ENCODE peak calls at places on chromosomes 5 and 9, in ten cellular contexts. I, R, H, L, Y, E, U, T, D and N are unnamed samples.

GRCh38 chr9:16363073-16363781 is 507.2 kb downstream of the BNC2 start:
- DNase-seq in T (no peak), I (no peak), R (no peak), L (no peak), U (no peak), Y (no peak), E (no peak), D (no peak), H (no peak), N (no peak)

GRCh38 chr9:83554278-83554677 is 16.1 kb upstream of the FRMD3 start:
- DNase-seq in T (no peak), L (peak), H (no peak), I (no peak), D (peak), E (no peak), Y (no peak), U (no peak), R (no peak), N (peak)

GRCh38 chr5:149887622-149888183 is 56.9 kb downstream of the PDE6A start:
- DNase-seq in L (peak), Y (no peak), T (no peak), U (peak), H (peak), E (no peak), R (no peak), I (no peak), D (no peak), N (no peak)

GRCh38 chr5:97101189-97101910 is 41.1 kb downstream of the LIX1 start:
- DNase-seq in Y (no peak), D (no peak), R (no peak), U (no peak), T (no peak), H (peak), E (no peak), L (no peak), I (no peak), N (no peak)

GRCh38 chr9:76341616-76342015 is 52.6 kb downstream of the RFK start:
- DNase-seq in Y (no peak), T (no peak), D (no peak), R (no peak), U (no peak), E (no peak), H (no peak), I (no peak), L (no peak), N (no peak)

GRCh38 chr5:95861858-95862561 is 39.5 kb upstream of the GLRX start:
- DNase-seq in Y (no peak), I (peak), L (no peak), U (peak), D (no peak), E (no peak), H (peak), T (no peak), R (no peak), N (no peak)

GRCh38 chr9:73155389-73155788 is 3.7 kb downstream of the ANXA1 start:
- DNase-seq in T (no peak), I (peak), L (no peak), E (no peak), D (no peak), R (no peak), U (no peak), Y (no peak), H (no peak), N (no peak)

GRCh38 chr5:149878371-149878770 is 66.2 kb downstream of the PDE6A start:
- DNase-seq in E (no peak), T (no peak), Y (no peak), I (peak), D (no peak), H (no peak), R (no peak), U (no peak), L (no peak), N (no peak)

GRCh38 chr5:7529880-7530279 is 133.9 kb downstream of the ADCY2 start:
- DNase-seq in R (no peak), U (no peak), E (no peak), L (no peak), H (no peak), I (no peak), D (no peak), T (no peak), Y (no peak), N (no peak)

GRCh38 chr9:93509084-93509483 is 55.7 kb upstream of the FAM120AOS start:
- DNase-seq in I (no peak), H (no peak), R (no peak), U (no peak), L (no peak), E (no peak), D (no peak), T (peak), Y (no peak), N (no peak)

GRCh38 chr9:14057347-14058077 is 256.4 kb downstream of the NFIB start:
- DNase-seq in Y (no peak), U (no peak), H (no peak), T (peak), L (no peak), I (no peak), D (no peak), E (no peak), R (no peak), N (no peak)

GRCh38 chr9:15851766-15852165 is 298.9 kb downstream of the CCDC171 start:
- DNase-seq in H (no peak), U (no peak), T (no peak), I (no peak), Y (no peak), L (no peak), D (no peak), E (no peak), R (no peak), N (no peak)

GRCh38 chr9:108582716-108583115 is 273.1 kb downstream of the ACTL7B start:
- DNase-seq in U (no peak), I (no peak), Y (no peak), R (no peak), T (no peak), D (no peak), H (no peak), E (no peak), L (no peak), N (no peak)

GRCh38 chr5:176597417-176598389 is 12.3 kb downstream of the GPRIN1 start:
- DNase-seq in T (no peak), H (no peak), U (no peak), I (no peak), D (no peak), L (no peak), E (no peak), Y (no peak), R (peak), N (no peak)
- H3K4me3 ChIP-seq in T (no peak), H (no peak), U (no peak), I (no peak), D (peak), L (no peak), E (no peak), Y (no peak), R (no peak), N (peak)

GRCh38 chr5:55540525-55540924 is 5.8 kb upstream of the PLPP1 start:
- DNase-seq in R (no peak), T (no peak), H (no peak), I (no peak), E (no peak), D (no peak), L (no peak), Y (peak), U (no peak), N (no peak)
- H3K4me3 ChIP-seq in R (no peak), T (no peak), H (no peak), I (no peak), E (no peak), D (no peak), L (no peak), Y (peak), U (no peak), N (no peak)

GRCh38 chr5:88732181-88732633 is 150.8 kb downstream of the MEF2C start:
- DNase-seq in E (peak), D (peak), T (no peak), L (no peak), U (peak), I (no peak), H (peak), Y (peak), R (peak), N (peak)

GRCh38 chr5:88734983-88735382 is 148.0 kb downstream of the MEF2C start:
- DNase-seq in Y (peak), R (no peak), L (no peak), U (no peak), D (no peak), H (no peak), I (no peak), T (no peak), E (no peak), N (no peak)

GRCh38 chr5:88736494-88736893 is 146.5 kb downstream of the MEF2C start:
- DNase-seq in E (peak), H (no peak), D (no peak), L (no peak), T (no peak), Y (no peak), I (no peak), R (no peak), U (no peak), N (no peak)

GRCh38 chr5:88732862-88733261 is 150.1 kb downstream of the MEF2C start:
- DNase-seq in I (no peak), H (no peak), T (no peak), L (no peak), Y (no peak), R (no peak), U (no peak), D (no peak), E (no peak), N (no peak)

DNA sequence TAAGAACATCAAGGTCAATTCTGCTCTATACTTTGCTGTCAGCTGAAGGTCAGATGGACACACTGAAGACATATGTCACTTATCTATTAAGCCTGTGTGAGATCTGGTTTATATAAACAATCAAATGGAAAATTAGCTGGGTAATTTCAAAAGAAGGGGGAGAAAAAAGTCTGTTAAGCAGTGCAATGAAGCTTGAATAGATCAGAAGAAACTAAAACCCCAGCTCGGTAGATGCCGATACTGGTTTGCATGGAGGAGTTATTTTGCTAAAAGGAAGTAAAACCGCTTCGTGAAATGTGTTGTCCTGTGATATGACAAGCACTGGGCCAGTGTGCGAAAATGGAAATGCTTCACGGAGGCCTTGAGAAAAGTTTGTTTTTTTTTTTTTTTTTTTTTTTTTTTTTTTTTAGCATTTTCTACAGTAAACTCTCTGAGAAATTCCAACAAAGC is 148.8 kb downstream of the MEF2C start:
- DNase-seq in L (no peak), Y (peak), R (peak), U (no peak), H (no peak), I (no peak), T (no peak), D (no peak), E (peak), N (peak)
- H3K4me3 ChIP-seq in L (no peak), Y (peak), R (no peak), U (no peak), H (peak), I (no peak), T (no peak), D (peak), E (no peak), N (peak)

GRCh38 chr5:54902817-54903473 is 82.4 kb downstream of the ESM1 start:
- DNase-seq in L (peak), Y (peak), I (no peak), D (no peak), R (no peak), E (peak), H (peak), T (no peak), U (peak), N (no peak)

GRCh38 chr5:54905246-54905770 is 80.1 kb downstream of the ESM1 start:
- DNase-seq in L (no peak), U (peak), H (no peak), D (no peak), Y (no peak), T (no peak), I (no peak), E (no peak), R (no peak), N (no peak)

GRCh38 chr5:54904425-54904824 is 81.0 kb downstream of the ESM1 start:
- DNase-seq in Y (no peak), H (peak), L (no peak), T (no peak), E (no peak), I (peak), R (no peak), U (peak), D (no peak), N (no peak)

GRCh38 chr5:54897001-54897400 is 88.4 kb downstream of the ESM1 start:
- DNase-seq in L (no peak), E (no peak), D (no peak), T (no peak), H (no peak), R (no peak), Y (no peak), U (no peak), I (no peak), N (no peak)

DNA sequence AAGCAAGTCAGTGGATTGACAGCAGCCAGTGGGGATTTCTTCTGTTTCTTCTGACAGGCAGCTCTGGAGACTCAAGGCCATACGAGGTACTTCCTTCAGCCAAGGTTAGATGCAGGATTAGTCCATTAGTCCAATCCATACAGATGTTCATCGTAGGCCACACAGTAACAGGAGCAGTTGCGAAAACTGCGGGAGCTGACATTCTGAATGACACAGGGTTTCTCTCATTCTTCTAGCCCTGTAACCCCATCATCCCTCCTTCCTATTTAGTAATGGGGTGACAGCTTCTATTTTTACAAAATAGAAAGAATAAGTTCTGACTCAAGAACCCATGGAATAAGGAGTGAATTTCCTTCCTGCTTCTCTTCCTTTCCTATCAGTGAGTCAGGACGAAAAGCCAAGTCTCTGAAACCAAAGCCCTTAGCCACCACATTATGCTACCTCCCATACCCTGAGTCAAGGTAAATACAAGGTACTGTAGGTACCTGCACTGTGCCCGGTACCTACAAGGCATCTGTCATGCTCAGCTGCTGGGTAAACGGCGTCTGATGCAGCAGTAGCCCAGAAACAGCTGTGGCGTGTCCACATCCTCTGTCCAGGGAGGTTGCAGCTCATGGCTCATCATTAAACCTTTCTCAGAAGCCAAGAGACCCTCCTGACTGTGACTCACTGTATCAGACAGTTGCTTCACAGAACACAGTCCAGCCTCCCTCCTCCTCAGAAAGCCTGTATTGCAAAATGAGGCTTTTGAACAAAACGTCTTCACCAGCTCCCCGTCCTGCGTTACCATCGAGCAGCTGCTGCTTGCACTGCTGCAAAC is 84.3 kb downstream of the ESM1 start:
- DNase-seq in U (peak), Y (no peak), T (no peak), L (peak), D (no peak), R (no peak), I (peak), H (peak), E (no peak), N (peak)
- H3K4me3 ChIP-seq in U (no peak), Y (no peak), T (no peak), L (no peak), D (no peak), R (no peak), I (no peak), H (no peak), E (no peak), N (no peak)

GRCh38 chr5:123119334-123119986 is 30.4 kb downstream of the PRDM6 start:
- DNase-seq in R (no peak), I (no peak), T (no peak), D (no peak), Y (no peak), U (peak), H (peak), E (no peak), L (no peak), N (no peak)
- H3K4me3 ChIP-seq in R (no peak), I (no peak), T (no peak), D (no peak), Y (no peak), U (peak), H (no peak), E (no peak), L (no peak), N (peak)